ENCODE peak calls at places on chromosomes 16 and 17, in four cellular contexts. E is H9, G is H1, J is IMR-90. A is an unnamed sample.

GRCh38 chr16:54694651-54695050 is 236.0 kb upstream of the IRX5 start:
- DNase-seq in E (no peak), J (no peak), G (no peak), A (no peak)

GRCh38 chr17:76538281-76538931 is 897 bp upstream of the CYGB start:
- DNase-seq in G (no peak), E (peak), J (no peak), A (peak)

GRCh38 chr17:16100737-16101400 is 101.2 kb downstream of the TTC19 start:
- DNase-seq in G (no peak), J (no peak), E (no peak), A (peak)

GRCh38 chr17:80611831-80612230 is 67.2 kb downstream of the RPTOR start:
- DNase-seq in J (no peak), E (no peak), G (no peak), A (no peak)

GRCh38 chr16:11494029-11494428 is 92.7 kb downstream of the LITAF start:
- DNase-seq in E (no peak), G (peak), J (no peak), A (no peak)

GRCh38 chr17:72984145-72984924 is 108.2 kb downstream of the SLC39A11 start:
- DNase-seq in J (peak), E (no peak), G (no peak), A (peak)

GRCh38 chr17:34199932-34200534 is 55.1 kb upstream of the CCL2 start:
- DNase-seq in G (peak), E (peak), J (peak), A (peak)

GRCh38 chr16:67865318-67865717 is 7.5 kb upstream of the EDC4 start:
- DNase-seq in E (peak), J (peak), G (no peak), A (peak)

GRCh38 chr16:12082207-12082606 is 105.7 kb downstream of the SNX29 start:
- DNase-seq in G (no peak), J (no peak), E (no peak), A (no peak)

GRCh38 chr17:962166-962565 is 17.4 kb downstream of the NXN start:
- DNase-seq in G (no peak), J (no peak), E (no peak), A (no peak)

GRCh38 chr16:53417011-53417410 is 17.3 kb upstream of the RBL2 start:
- DNase-seq in E (no peak), G (no peak), J (peak), A (peak)

GRCh38 chr17:17445925-17446665 is 30.7 kb upstream of the MED9 start:
- DNase-seq in E (no peak), J (peak), G (no peak), A (peak)

GRCh38 chr17:50620848-50621247 is 13.8 kb upstream of the ABCC3 start:
- DNase-seq in G (peak), E (peak), J (no peak), A (peak)

GRCh38 chr17:44595216-44595775 is 38.0 kb downstream of the FZD2 start:
- DNase-seq in J (no peak), G (no peak), E (no peak), A (no peak)

GRCh38 chr16:69937465-69937951 is 13.6 kb upstream of the CLEC18A start:
- DNase-seq in G (no peak), E (no peak), J (no peak), A (peak)

GRCh38 chr16:83066011-83066410 is 439.2 kb downstream of the CDH13 start:
- DNase-seq in E (no peak), J (no peak), G (no peak), A (no peak)

GRCh38 chr17:12637015-12637414 is 28.7 kb upstream of the MYOCD start:
- DNase-seq in E (no peak), G (no peak), J (peak), A (peak)

GRCh38 chr17:15999974-16000827 is 577 bp downstream of the TTC19 start:
- DNase-seq in J (peak), G (no peak), E (no peak), A (peak)

GRCh38 chr16:81480856-81481821 is 36.5 kb downstream of the CMIP start:
- DNase-seq in G (no peak), E (no peak), J (peak), A (no peak)

GRCh38 chr17:78395186-78395585 is 16.7 kb downstream of the PGS1 start:
- DNase-seq in J (no peak), G (no peak), E (no peak), A (no peak)

GRCh38 chr17:59369026-59369724 is 37.7 kb downstream of the YPEL2 start:
- DNase-seq in E (no peak), J (no peak), G (no peak), A (no peak)

GRCh38 chr17:6870841-6871240 is 39.3 kb upstream of the TEKT1 start:
- DNase-seq in J (no peak), G (no peak), E (no peak), A (no peak)

GRCh38 chr17:64992325-64992802 is 64.2 kb downstream of the GNA13 start:
- DNase-seq in E (no peak), J (peak), G (no peak), A (peak)

GRCh38 chr17:40343126-40344119 is 21.1 kb downstream of the GJD3 start:
- DNase-seq in G (no peak), E (no peak), J (no peak), A (no peak)
- H3K18ac ChIP-seq in G (no peak), E (no peak), J (peak), A (peak)

GRCh38 chr17:67243284-67243683 is 1.7 kb downstream of the HELZ start:
- DNase-seq in E (no peak), G (no peak), J (no peak), A (no peak)
- H3K4me2 ChIP-seq in E (peak), G (peak), J (peak), A (no peak)

GRCh38 chr16:1557576-1557975 is 24.1 kb downstream of the TMEM204 start:
- DNase-seq in J (no peak), E (no peak), G (no peak), A (no peak)

GRCh38 chr16:1560153-1560552 is 26.7 kb downstream of the TMEM204 start:
- DNase-seq in J (no peak), G (no peak), E (no peak), A (no peak)

GRCh38 chr16:1560866-1561265 is 27.4 kb downstream of the TMEM204 start:
- DNase-seq in E (no peak), G (no peak), J (no peak), A (no peak)

GRCh38 chr16:1561266-1561665 is 27.8 kb downstream of the TMEM204 start:
- DNase-seq in E (no peak), G (no peak), J (no peak), A (no peak)

GRCh38 chr16:1559446-1559975 is 26.0 kb downstream of the TMEM204 start:
- DNase-seq in G (no peak), E (no peak), J (no peak), A (no peak)
- H3K56ac ChIP-seq in G (no peak), E (no peak), J (no peak), A (no peak)

GRCh38 chr16:19329932-19330331 is 44.4 kb downstream of the CLEC19A start:
- DNase-seq in E (no peak), J (no peak), G (no peak), A (peak)
- H3K18ac ChIP-seq in E (no peak), J (no peak), G (no peak), A (no peak)

GRCh38 chr16:3026003-3026378 is 2.2 kb downstream of the THOC6 start:
- DNase-seq in G (no peak), E (peak), J (no peak), A (no peak)

GRCh38 chr16:3027983-3028715 is 4.3 kb downstream of the THOC6 start:
- DNase-seq in G (peak), J (peak), E (peak), A (peak)

GRCh38 chr16:3025032-3026002 is 1.5 kb downstream of the THOC6 start:
- DNase-seq in J (no peak), E (peak), G (no peak), A (no peak)

GRCh38 chr16:3027488-3027795 is 3.6 kb downstream of the THOC6 start:
- DNase-seq in E (no peak), G (no peak), J (no peak), A (no peak)

GRCh38 chr16:3026609-3027487 is 3.0 kb downstream of the THOC6 start:
- DNase-seq in J (no peak), G (peak), E (peak), A (no peak)
- H3K4me2 ChIP-seq in J (no peak), G (no peak), E (no peak), A (no peak)

A was measured in mesendoderm.